ENCODE peak calls at places on chromosomes 1 and 21, in six cellular contexts. E is activated naive CD4-positive, alpha-beta T cell; Q is ecto neural progenitor cell; Y is activated gamma-delta T cell treated with Interleukin-2 at 50 U/mL for 16 hours; B is NCI-H226; U is left lobe of liver. C is an unnamed sample.

GRCh38 chr1:198934901-198935301 is 296.1 kb downstream of the PTPRC start:
- DNase-seq in U (no peak), Q (no peak), Y (peak; percentile 56), E (no peak), B (peak; percentile 67), C (no peak)

GRCh38 chr1:201171063-201172036 is 17.1 kb upstream of the TMEM9 start:
- DNase-seq in B (no peak), Y (peak; percentile 10), E (no peak), Q (no peak), U (no peak), C (peak; percentile 92)

GRCh38 chr1:98201640-98202039 is 280.8 kb upstream of the DPYD start:
- DNase-seq in B (peak; percentile 9), U (no peak), Q (no peak), E (no peak), Y (no peak), C (no peak)

GRCh38 chr1:54307305-54307704 is 98.9 kb downstream of the SSBP3 start:
- DNase-seq in U (no peak), Y (no peak), E (no peak), Q (no peak), B (no peak), C (no peak)

GRCh38 chr1:20255666-20256065 is 35.0 kb upstream of the VWA5B1 start:
- DNase-seq in B (no peak), Q (no peak), Y (no peak), E (no peak), U (no peak), C (no peak)

GRCh38 chr1:7770939-7771672 is at the start of gene VAMP3:
- DNase-seq in E (peak; percentile 85), B (peak; percentile 38), Q (peak; percentile 94), Y (peak; percentile 86), U (peak; percentile 93), C (peak; percentile 90)

GRCh38 chr1:53337499-53337898 is 9.6 kb upstream of the LRP8 start:
- DNase-seq in E (no peak), Y (no peak), Q (no peak), U (peak; percentile 6), B (no peak), C (no peak)

GRCh38 chr1:195763907-195764183 is 844.4 kb downstream of the KCNT2 start:
- DNase-seq in Q (no peak), U (no peak), E (no peak), Y (no peak), B (no peak), C (peak; percentile 2)

GRCh38 chr1:178341218-178341956 is 155.4 kb downstream of the CLEC20A start:
- DNase-seq in U (no peak), B (peak; percentile 90), E (no peak), Q (peak; percentile 84), Y (no peak), C (peak; percentile 84)

GRCh38 chr1:198443374-198444233 is 96.9 kb downstream of the ATP6V1G3 start:
- DNase-seq in Q (no peak), B (peak; percentile 92), Y (no peak), U (no peak), E (no peak), C (peak; percentile 13)

GRCh38 chr1:202952818-202953217 is 5.3 kb downstream of the ADIPOR1 start:
- DNase-seq in Q (no peak), U (no peak), B (no peak), Y (no peak), E (no peak), C (no peak)

GRCh38 chr1:167182571-167183320 is 37.9 kb upstream of the POU2F1 start:
- DNase-seq in U (no peak), Q (no peak), B (no peak), E (no peak), Y (no peak), C (no peak)

GRCh38 chr1:200795151-200795550 is 56.5 kb downstream of the CAMSAP2 start:
- DNase-seq in E (no peak), U (no peak), B (no peak), Y (no peak), Q (no peak), C (no peak)

GRCh38 chr21:28110074-28110473 is 882.6 kb downstream of the LTN1 start:
- DNase-seq in Y (no peak), B (no peak), U (no peak), E (no peak), Q (no peak), C (no peak)

GRCh38 chr1:46603858-46604549 is at the start of gene MKNK1:
- DNase-seq in Y (peak; percentile 98), E (peak; percentile 95), U (peak; percentile 99), B (peak; percentile 81), Q (peak; percentile 99), C (peak; percentile 97)

C was measured in Caco-2.